ENCODE peak calls at places on chromosomes 3 and 15, in nine cellular contexts. S is HAP-1; F is BE2C; A is aorta; M is cardiac muscle cell; D is endodermal cell; P is right cardiac atrium; R is HCT116; O is naive thymus-derived CD4-positive, alpha-beta T cell. K is an unnamed sample.

GRCh38 chr15:97960364-97961066 is at the start of gene ARRDC4:
- DNase-seq in O (peak; percentile 100), M (peak; percentile 100), P (peak; percentile 100), R (peak; percentile 99), F (peak; percentile 100), D (peak; percentile 100), A (peak; percentile 100), S (peak; percentile 96), K (peak; percentile 99)

GRCh38 chr15:44009056-44009455 is 182.3 kb downstream of the WDR76 start:
- DNase-seq in M (no peak), O (no peak), F (no peak), A (no peak), D (no peak), R (peak; percentile 73), P (no peak), S (no peak), K (no peak)

GRCh38 chr3:68876112-68876713 is 56.1 kb downstream of the TAFA4 start:
- DNase-seq in M (peak; percentile 68), D (no peak), R (peak; percentile 45), A (no peak), F (peak; percentile 28), P (no peak), S (peak; percentile 48), O (peak; percentile 30), K (peak; percentile 67)

GRCh38 chr15:53197426-53197839 is 407.3 kb upstream of the ONECUT1 start:
- DNase-seq in D (peak; percentile 92), S (peak; percentile 57), R (peak; percentile 24), O (no peak), A (peak; percentile 53), M (peak; percentile 81), P (peak; percentile 62), F (peak; percentile 66), K (peak; percentile 92)

GRCh38 chr15:92591275-92591674 is 64.3 kb downstream of the FAM174B start:
- DNase-seq in S (no peak), A (no peak), P (no peak), R (no peak), F (no peak), O (no peak), D (no peak), M (no peak), K (no peak)

GRCh38 chr3:57735405-57735804 is 20.7 kb upstream of the SLMAP start:
- DNase-seq in O (no peak), M (no peak), A (no peak), R (no peak), F (no peak), D (no peak), P (no peak), S (no peak), K (no peak)

GRCh38 chr15:63818191-63818590 is 15.6 kb downstream of the HERC1 start:
- DNase-seq in S (no peak), O (peak; percentile 18), D (no peak), P (no peak), M (peak; percentile 55), A (no peak), F (no peak), R (no peak), K (peak; percentile 12)

GRCh38 chr3:138367326-138367850 is 19.0 kb downstream of the MRAS start:
- DNase-seq in P (no peak), F (no peak), R (no peak), S (no peak), A (no peak), M (no peak), D (no peak), O (no peak), K (no peak)

GRCh38 chr3:12501360-12502020 is 17.2 kb downstream of the TSEN2 start:
- DNase-seq in F (no peak), S (no peak), A (no peak), P (no peak), R (no peak), M (peak; percentile 50), D (no peak), O (no peak), K (no peak)

GRCh38 chr3:141482250-141482937 is 4.4 kb upstream of the RASA2 start:
- DNase-seq in F (no peak), M (no peak), S (peak; percentile 22), A (no peak), P (no peak), R (peak; percentile 15), D (no peak), O (no peak), K (no peak)

GRCh38 chr3:45311327-45311726 is 77.0 kb upstream of the LARS2 start:
- DNase-seq in M (no peak), F (no peak), D (peak; percentile 59), S (no peak), O (no peak), P (no peak), R (no peak), A (no peak), K (no peak)

GRCh38 chr3:184602406-184603155 is 41.0 kb downstream of the EPHB3 start:
- DNase-seq in M (no peak), R (no peak), F (no peak), D (peak; percentile 74), O (no peak), A (no peak), S (no peak), P (peak; percentile 67), K (peak; percentile 59)

GRCh38 chr3:184598220-184598927 is 36.8 kb downstream of the EPHB3 start:
- DNase-seq in A (peak; percentile 30), M (no peak), S (no peak), D (no peak), P (no peak), O (no peak), F (peak; percentile 76), R (no peak), K (no peak)

GRCh38 chr3:184601576-184602405 is 40.2 kb downstream of the EPHB3 start:
- DNase-seq in S (no peak), M (no peak), F (no peak), P (peak; percentile 69), R (no peak), O (no peak), D (peak; percentile 65), A (no peak), K (peak; percentile 78)

GRCh38 chr3:184599143-184599542 is 37.6 kb downstream of the EPHB3 start:
- DNase-seq in M (no peak), S (no peak), F (no peak), A (peak; percentile 29), D (no peak), P (no peak), R (no peak), O (no peak), K (no peak)

DNA sequence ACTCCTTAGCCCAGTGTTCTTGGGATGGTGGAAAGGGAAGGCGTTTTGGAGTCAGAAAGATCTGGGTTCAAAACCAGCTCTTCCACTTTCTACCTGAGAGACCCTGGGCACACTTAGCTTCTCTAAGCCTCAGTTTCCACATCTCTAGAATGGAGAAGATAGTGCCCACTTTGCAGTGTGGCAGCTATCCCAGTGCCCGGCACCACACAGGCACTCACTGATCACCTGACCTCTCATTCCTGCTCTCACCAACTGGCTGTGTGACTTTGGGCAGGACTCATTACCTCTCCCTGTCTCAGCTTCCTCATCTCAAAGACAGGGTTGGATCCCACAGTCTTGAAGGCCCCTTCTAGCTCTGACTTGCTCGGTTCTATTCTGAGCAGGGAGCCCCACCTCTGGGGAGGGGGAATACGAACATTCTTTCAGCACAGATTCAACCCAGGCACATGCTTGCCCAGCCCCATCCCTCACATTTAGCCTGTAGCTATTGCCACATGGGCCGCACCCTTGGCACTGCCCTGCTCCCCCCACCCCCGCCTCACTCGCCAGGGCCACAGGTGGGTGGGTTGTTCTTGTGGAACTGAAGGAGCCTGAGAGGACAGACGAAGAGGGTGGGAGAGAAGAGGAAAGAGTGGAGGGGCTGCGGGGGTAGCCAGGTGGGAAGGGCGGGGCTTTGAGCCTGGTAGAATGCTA is 39.2 kb downstream of the EPHB3 start:
- DNase-seq in R (no peak), M (no peak), S (no peak), P (no peak), D (no peak), O (no peak), A (no peak), F (no peak), K (no peak)
- H3K27me3 ChIP-seq in R (no peaks in the 10 kb centered on the region), M (no peaks in the 10 kb centered on the region), S (no peaks in the 10 kb centered on the region), P (no peaks in the 10 kb centered on the region), D (peaks cover 18% of the 10 kb centered on the region), O (peaks cover 27% of the 10 kb centered on the region), A (no peaks in the 10 kb centered on the region), F (no peaks in the 10 kb centered on the region), K (peaks cover 75% of the 10 kb centered on the region)

GRCh38 chr3:126996905-126997304 is 14.0 kb downstream of the PLXNA1 start:
- DNase-seq in S (no peak), A (peak; percentile 78), M (no peak), R (no peak), O (no peak), D (no peak), P (no peak), F (no peak), K (no peak)
- H3K4me1 ChIP-seq in S (no peaks in the 10 kb centered on the region), A (no peaks in the 10 kb centered on the region), M (peaks cover 9% of the 10 kb centered on the region), R (no peaks in the 10 kb centered on the region), O (no peaks in the 10 kb centered on the region), D (peaks cover 6% of the 10 kb centered on the region), P (peaks cover 13% of the 10 kb centered on the region), F (peaks cover 32% of the 10 kb centered on the region), K (peaks cover 7% of the 10 kb centered on the region)

GRCh38 chr3:24400450-24400849 is 94.2 kb downstream of the THRB start:
- DNase-seq in F (no peak), M (no peak), O (no peak), P (no peak), R (no peak), A (no peak), D (no peak), S (no peak), K (no peak)

GRCh38 chr3:24399614-24400013 is 95.0 kb downstream of the THRB start:
- DNase-seq in D (no peak), R (no peak), P (no peak), A (no peak), F (no peak), M (no peak), S (no peak), O (no peak), K (no peak)

GRCh38 chr3:24401090-24401810 is 93.4 kb downstream of the THRB start:
- DNase-seq in S (peak; percentile 8), F (no peak), R (no peak), P (no peak), A (peak; percentile 42), D (no peak), O (no peak), M (no peak), K (no peak)

GRCh38 chr3:24400015-24400414 is 94.6 kb downstream of the THRB start:
- DNase-seq in M (no peak), F (no peak), P (no peak), A (no peak), D (no peak), S (no peak), R (no peak), O (no peak), K (no peak)

GRCh38 chr3:24401811-24402185 is 92.9 kb downstream of the THRB start:
- DNase-seq in P (no peak), O (no peak), R (no peak), A (no peak), S (no peak), F (no peak), M (no peak), D (no peak), K (no peak)
- H3K27me3 ChIP-seq in P (no peaks in the 10 kb centered on the region), O (no peaks in the 10 kb centered on the region), R (no peaks in the 10 kb centered on the region), A (no peaks in the 10 kb centered on the region), S (no peaks in the 10 kb centered on the region), F (no peaks in the 10 kb centered on the region), M (no peaks in the 10 kb centered on the region), D (no peaks in the 10 kb centered on the region), K (no peaks in the 10 kb centered on the region)

DNA sequence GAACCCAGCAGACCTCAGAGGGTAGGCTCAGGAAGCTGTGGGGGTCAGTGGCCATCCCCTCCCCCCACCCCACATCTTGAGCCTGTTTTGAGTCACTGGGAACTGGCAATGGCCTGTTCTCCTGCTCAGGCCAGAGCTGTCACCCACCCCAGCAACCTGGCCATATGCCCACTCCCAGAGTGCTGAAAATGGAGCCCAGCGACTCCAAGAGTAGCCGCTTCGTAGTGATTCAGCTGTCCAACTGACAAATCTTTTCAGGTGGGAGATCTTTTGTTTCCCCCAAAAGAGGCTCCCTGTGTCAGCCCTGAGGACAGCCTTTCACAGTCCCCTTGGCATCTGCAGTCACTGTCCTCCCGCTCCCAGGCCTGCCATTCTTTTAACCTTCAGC is 32.4 kb downstream of the KY start:
- DNase-seq in O (no peak), A (no peak), M (no peak), P (no peak), F (no peak), S (no peak), D (peak; percentile 16), R (no peak), K (no peak)
- H3K4me1 ChIP-seq in O (no peaks in the 10 kb centered on the region), A (no peaks in the 10 kb centered on the region), M (no peaks in the 10 kb centered on the region), P (no peaks in the 10 kb centered on the region), F (no peaks in the 10 kb centered on the region), S (no peaks in the 10 kb centered on the region), D (no peaks in the 10 kb centered on the region), R (no peaks in the 10 kb centered on the region), K (peaks cover 20% of the 10 kb centered on the region)

K was measured in neural progenitor cell.